ENCODE peak calls at places on chromosomes 6 and 20, in four cellular contexts. L, B, G and Q are unnamed samples.

GRCh38 chr6:29751480-29751879 is 28.2 kb downstream of the HLA-F start:
- DNase-seq in L (no peak), B (no peak), G (no peak), Q (no peak)

GRCh38 chr6:112433457-112433856 is 86.3 kb downstream of the RFPL4B start:
- DNase-seq in L (no peak), B (no peak), G (no peak), Q (no peak)

GRCh38 chr6:132257561-132257960 is 143.7 kb downstream of the MOXD1 start:
- DNase-seq in L (no peak), B (no peak), G (no peak), Q (no peak)

GRCh38 chr20:59176812-59177211 is 13.2 kb downstream of the ZNF831 start:
- DNase-seq in L (no peak), B (no peak), G (no peak), Q (no peak)

GRCh38 chr6:121321282-121321681 is 13.0 kb downstream of the TBC1D32 start:
- DNase-seq in L (no peak), B (no peak), G (no peak), Q (no peak)

GRCh38 chr6:159969204-159969912 is 476 bp downstream of the IGF2R start:
- DNase-seq in L (peak; percentile 55), B (peak; percentile 73), G (no peak), Q (peak; percentile 62)

GRCh38 chr20:61320617-61321200 is 68.6 kb downstream of the CDH4 start:
- DNase-seq in L (no peak), B (no peak), G (no peak), Q (no peak)

GRCh38 chr6:137230547-137230946 is 11.4 kb upstream of the IFNGR1 start:
- DNase-seq in L (no peak), B (no peak), G (no peak), Q (no peak)

GRCh38 chr6:128600397-128600951 is 80.1 kb upstream of the PTPRK start:
- DNase-seq in L (peak; percentile 25), B (no peak), G (no peak), Q (no peak)

DNA sequence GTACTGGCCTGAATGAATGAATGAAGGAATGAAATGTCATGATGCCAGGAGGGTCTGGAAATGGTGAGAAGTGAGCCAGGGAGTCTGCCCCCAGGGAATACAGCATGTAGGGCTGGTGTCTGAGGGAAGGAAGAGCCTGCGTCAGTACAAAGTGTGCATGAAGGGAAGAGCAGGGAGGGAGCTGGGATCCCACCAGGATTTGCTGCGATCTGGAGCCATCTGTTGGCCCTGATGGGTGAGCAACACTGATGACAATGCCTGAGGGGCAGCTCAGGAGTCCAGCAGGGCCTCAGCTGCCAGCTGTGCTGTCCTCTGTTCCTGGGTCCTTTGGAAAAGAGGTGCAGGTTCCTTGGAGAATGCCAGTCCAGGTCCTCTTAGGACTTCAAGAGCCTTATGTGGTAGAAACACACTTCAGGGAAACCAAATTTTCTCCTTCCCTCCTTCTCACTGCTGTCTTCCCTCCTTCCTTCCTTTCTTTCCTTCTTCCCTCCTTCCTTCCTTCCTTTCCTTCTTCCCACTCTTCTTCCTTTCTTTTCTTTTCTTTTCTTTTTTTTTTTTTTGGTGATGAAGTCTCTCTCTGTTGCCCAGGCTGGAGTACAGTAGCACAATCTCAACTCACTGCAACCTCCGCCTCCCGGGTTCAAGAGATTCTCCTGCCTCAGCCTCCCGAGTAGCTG is 11.5 kb downstream of the BPI start:
- DNase-seq in L (no peak), B (no peak), G (no peak), Q (no peak)
- TF ChIP-seq CTCF in L (no peak), B (no peak), G (no peak), Q (no peak)

GRCh38 chr6:3350252-3350826 is 91.6 kb downstream of the PSMG4 start:
- DNase-seq in L (no peak), B (no peak), G (no peak), Q (no peak)
- TF ChIP-seq CTCF in L (no peak), B (no peak), G (no peak), Q (no peak)

DNA sequence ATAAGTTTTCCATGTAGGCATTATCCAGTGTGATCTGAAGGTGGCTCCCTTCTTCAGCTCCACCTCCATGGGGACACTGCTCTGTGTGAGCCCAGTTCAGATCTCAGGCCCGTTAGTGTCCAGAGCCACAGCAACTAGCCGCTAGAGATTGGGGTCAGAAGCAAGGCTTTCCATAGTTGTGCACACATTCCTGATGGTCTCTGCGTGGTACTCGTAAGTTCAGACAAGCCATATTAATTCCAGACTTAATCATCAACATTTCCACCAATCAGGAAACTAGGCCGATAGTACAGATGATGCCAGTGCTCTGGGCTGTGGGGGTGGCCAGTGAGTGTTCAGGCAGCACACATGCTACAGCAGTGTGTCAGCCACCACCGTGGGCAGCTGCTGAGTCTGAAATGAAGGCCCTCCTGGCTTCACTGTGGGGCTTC is 17.5 kb upstream of the SYNCRIP start:
- DNase-seq in L (no peak), B (no peak), G (no peak), Q (no peak)
- TF ChIP-seq CTCF in L (no peak), B (no peak), G (no peak), Q (no peak)

DNA sequence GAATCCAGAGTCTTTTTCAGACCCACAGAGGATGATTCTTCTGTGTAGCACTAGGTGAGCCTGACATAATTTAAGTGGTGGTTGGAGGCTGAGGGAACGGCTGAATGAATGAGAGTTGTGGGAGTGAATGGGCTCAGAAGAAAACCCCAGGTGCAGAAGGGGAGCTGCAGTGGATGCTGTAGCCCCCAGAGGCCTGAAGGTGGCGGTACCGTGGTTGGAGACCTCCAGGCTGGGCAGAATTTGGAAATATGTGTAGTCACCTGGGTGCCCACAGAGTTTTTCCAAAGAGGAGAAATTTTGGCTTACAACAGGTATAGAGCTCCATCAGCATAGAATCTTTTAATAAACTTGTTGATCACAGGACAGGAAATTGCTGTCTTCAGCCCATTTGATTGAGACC is 6.5 kb upstream of the RAET1G start:
- DNase-seq in L (no peak), B (peak; percentile 5), G (no peak), Q (no peak)
- TF ChIP-seq CTCF in L (peak; percentile 56), B (no peak), G (peak; percentile 45), Q (no peak)

GRCh38 chr6:43943781-43944250 is 173.8 kb downstream of the VEGFA start:
- DNase-seq in L (no peak), B (no peak), G (no peak), Q (no peak)
- TF ChIP-seq CTCF in L (no peak), B (no peak), G (no peak), Q (no peak)

DNA sequence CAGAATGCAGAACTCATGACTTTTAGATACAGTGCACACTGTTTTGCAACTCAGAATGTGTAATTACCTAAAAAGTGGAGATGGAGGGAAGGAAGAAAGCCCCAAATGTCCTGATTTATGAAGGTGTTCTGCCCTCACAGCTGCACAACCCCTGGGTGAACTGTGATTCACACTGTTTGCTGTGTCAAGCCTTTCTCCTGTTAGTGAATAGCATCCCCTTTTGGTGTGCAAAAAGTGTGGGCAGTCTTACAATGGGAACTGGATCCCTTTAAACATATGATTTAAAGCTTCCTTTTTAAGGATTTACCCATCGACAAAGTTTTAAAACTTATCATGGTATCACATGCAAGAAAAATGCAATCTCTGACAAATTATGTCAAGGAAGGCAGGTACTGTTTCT is 633.4 kb upstream of the EPHA7 start:
- DNase-seq in L (no peak), B (no peak), G (no peak), Q (no peak)
- TF ChIP-seq CTCF in L (no peak), B (no peak), G (no peak), Q (no peak)

DNA sequence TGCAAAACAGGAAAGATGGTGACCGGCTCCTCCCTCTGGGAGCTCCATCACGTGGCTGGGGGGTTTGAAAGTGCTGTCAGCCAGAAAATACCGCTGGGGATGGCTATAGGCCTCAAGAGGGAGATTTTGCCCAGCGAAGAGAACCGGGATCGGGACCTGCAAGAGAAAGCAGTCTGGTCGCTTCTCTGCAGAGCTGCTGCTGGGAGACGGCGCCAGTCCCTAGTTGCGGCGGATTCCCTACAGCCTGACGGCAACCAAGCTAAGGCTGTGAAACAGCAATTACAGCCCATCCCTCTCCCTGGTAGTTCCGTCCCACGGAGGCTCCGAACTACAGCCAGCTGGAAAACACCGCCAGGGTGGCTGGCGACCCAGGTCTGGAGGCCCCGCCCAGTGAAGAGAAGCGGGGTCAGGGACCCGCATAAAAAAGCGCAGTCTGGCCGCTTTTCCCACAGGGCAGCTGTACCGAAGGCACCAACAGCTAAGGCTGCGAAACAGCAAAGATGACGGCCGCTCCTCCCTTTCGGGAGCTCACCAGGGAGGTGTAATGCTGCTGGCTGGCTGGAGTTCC is 238.1 kb upstream of the IRAK1BP1 start:
- DNase-seq in L (no peak), B (peak; percentile 39), G (no peak), Q (no peak)
- TF ChIP-seq CTCF in L (no peak), B (no peak), G (no peak), Q (no peak)